ENCODE peak calls at places on chromosomes 3 and 15, in five cellular contexts. I is HepG2, Q is fibroblast of lung, M is hepatocyte, T is PC-3. L is an unnamed sample.
A peak's percentile ranks its signal among the peaks of the same experiment; 100 is the strongest.

GRCh38 chr3:64368163-64369025 is 143.1 kb upstream of the PRICKLE2 start:
- DNase-seq in Q (no peak), T (no peak), I (no peak), M (peak; percentile 26), L (no peak)

GRCh38 chr3:135057996-135058395 is 262.9 kb downstream of the EPHB1 start:
- DNase-seq in I (no peak), T (no peak), Q (no peak), M (no peak), L (no peak)

GRCh38 chr15:38894260-38894948 is 329.8 kb upstream of the RASGRP1 start:
- DNase-seq in T (peak; percentile 75), M (no peak), I (no peak), Q (peak; percentile 92), L (peak; percentile 66)

GRCh38 chr3:156161172-156161571 is 40.8 kb downstream of the KCNAB1 start:
- DNase-seq in T (peak; percentile 74), I (no peak), M (peak; percentile 30), Q (peak; percentile 40), L (no peak)

GRCh38 chr3:58471025-58471887 is 20.6 kb upstream of the KCTD6 start:
- DNase-seq in Q (peak; percentile 85), T (peak; percentile 97), I (peak; percentile 95), M (peak; percentile 82), L (peak; percentile 90)

GRCh38 chr15:36831915-36832310 is 252.5 kb downstream of the CDIN1 start:
- DNase-seq in T (peak; percentile 61), I (no peak), Q (peak; percentile 10), M (no peak), L (peak; percentile 44)

GRCh38 chr3:15451468-15452113 is 24.2 kb downstream of the EAF1 start:
- DNase-seq in T (no peak), I (no peak), Q (no peak), M (no peak), L (no peak)

GRCh38 chr15:59933607-59934006 is 70.5 kb upstream of the FOXB1 start:
- DNase-seq in I (no peak), Q (no peak), T (peak; percentile 44), M (no peak), L (no peak)

GRCh38 chr3:11495948-11496557 is 147.7 kb downstream of the VGLL4 start:
- DNase-seq in T (no peak), I (no peak), Q (no peak), M (no peak), L (no peak)

GRCh38 chr3:77362936-77363335 is 323.0 kb downstream of the ROBO2 start:
- DNase-seq in I (no peak), Q (no peak), T (no peak), M (no peak), L (no peak)

GRCh38 chr3:190739726-190740230 is 122.7 kb downstream of the GMNC start:
- DNase-seq in T (no peak), M (no peak), I (no peak), Q (peak; percentile 16), L (no peak)

GRCh38 chr3:185929192-185930151 is 8.3 kb downstream of the TRA2B start:
- DNase-seq in T (no peak), Q (no peak), I (no peak), M (no peak), L (peak; percentile 52)

GRCh38 chr3:56591256-56591655 is 34.3 kb downstream of the CCDC66 start:
- DNase-seq in Q (peak; percentile 56), T (no peak), I (no peak), M (no peak), L (no peak)

GRCh38 chr3:38084019-38084968 is 45.3 kb downstream of the DLEC1 start:
- DNase-seq in Q (peak; percentile 23), T (peak; percentile 62), I (peak; percentile 12), M (peak; percentile 37), L (no peak)

GRCh38 chr15:36596915-36597314 is 17.5 kb downstream of the CDIN1 start:
- DNase-seq in T (peak; percentile 62), I (no peak), Q (no peak), M (no peak), L (no peak)

GRCh38 chr3:183485585-183485984 is 57.2 kb upstream of the MCF2L2 start:
- DNase-seq in I (no peak), Q (no peak), T (no peak), M (no peak), L (no peak)

GRCh38 chr15:53739187-53739586 is 20.3 kb downstream of the WDR72 start:
- DNase-seq in M (no peak), T (no peak), I (no peak), Q (no peak), L (no peak)
- H3K4me3 ChIP-seq in M (no peak overlapping the region), T (no peak overlapping the region), I (no peak overlapping the region), Q (no peak overlapping the region), L (no peak overlapping the region)

GRCh38 chr15:34043813-34044212 is 4.8 kb upstream of the AVEN start:
- DNase-seq in Q (no peak), T (no peak), I (no peak), M (no peak), L (no peak)

GRCh38 chr15:34047893-34048775 is 9.1 kb upstream of the AVEN start:
- DNase-seq in M (no peak), I (no peak), T (no peak), Q (no peak), L (no peak)

GRCh38 chr15:34043391-34043790 is 4.4 kb upstream of the AVEN start:
- DNase-seq in T (no peak), I (no peak), Q (no peak), M (no peak), L (no peak)

GRCh38 chr15:34046471-34047145 is 7.6 kb upstream of the AVEN start:
- DNase-seq in Q (no peak), T (no peak), M (no peak), I (no peak), L (no peak)

GRCh38 chr15:34049096-34049495 is 10.1 kb upstream of the AVEN start:
- DNase-seq in M (peak; percentile 25), I (no peak), Q (peak; percentile 84), T (peak; percentile 66), L (peak; percentile 50)
- TF ChIP-seq EZH2 in M (no peak), I (no peak), Q (no peak), T (no peak), L (no peak)

DNA sequence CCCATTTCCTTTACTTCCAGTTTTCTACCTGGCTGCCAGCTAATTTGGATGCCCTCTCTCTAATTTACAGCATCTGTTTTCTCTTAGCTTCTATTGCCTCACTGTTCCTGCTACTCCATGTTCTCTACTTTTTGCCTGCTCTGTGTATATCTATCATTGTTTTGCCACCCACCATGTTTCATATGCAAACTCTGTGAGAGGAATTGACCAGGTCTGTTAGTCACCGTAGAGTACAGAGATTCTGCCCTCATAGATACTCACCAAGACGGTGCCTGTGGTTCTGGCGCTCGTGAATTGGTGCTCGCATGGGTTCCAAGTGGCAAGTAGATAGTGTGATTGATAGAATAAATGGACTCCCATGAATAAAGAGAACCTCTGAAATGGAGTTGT is 288.8 kb downstream of the CNTN6 start:
- DNase-seq in M (no peak), Q (no peak), T (no peak), I (no peak), L (no peak)
- H3K4me3 ChIP-seq in M (no peak overlapping the region), Q (no peak overlapping the region), T (no peak overlapping the region), I (no peak overlapping the region), L (no peak overlapping the region)

GRCh38 chr15:96367436-96368200 is 37.1 kb downstream of the NR2F2 start:
- DNase-seq in M (no peak), Q (no peak), I (no peak), T (no peak), L (no peak)
- TF ChIP-seq EZH2 in M (peak; percentile 93), Q (no peak), I (no peak), T (no peak), L (peak; percentile 97)

GRCh38 chr15:96331141-96331941 is 841 bp downstream of the NR2F2 start:
- DNase-seq in T (peak; percentile 31), I (no peak), Q (peak; percentile 71), M (peak; percentile 75), L (no peak)

GRCh38 chr15:96334017-96334704 is 3.7 kb downstream of the NR2F2 start:
- DNase-seq in M (no peak), I (no peak), T (peak; percentile 17), Q (no peak), L (no peak)

GRCh38 chr15:96333194-96334016 is 2.9 kb downstream of the NR2F2 start:
- DNase-seq in I (no peak), M (peak; percentile 54), Q (peak; percentile 75), T (peak; percentile 19), L (no peak)

GRCh38 chr15:96331942-96332853 is 1.7 kb downstream of the NR2F2 start:
- DNase-seq in Q (peak; percentile 44), I (no peak), M (peak; percentile 67), T (peak; percentile 49), L (no peak)

DNA sequence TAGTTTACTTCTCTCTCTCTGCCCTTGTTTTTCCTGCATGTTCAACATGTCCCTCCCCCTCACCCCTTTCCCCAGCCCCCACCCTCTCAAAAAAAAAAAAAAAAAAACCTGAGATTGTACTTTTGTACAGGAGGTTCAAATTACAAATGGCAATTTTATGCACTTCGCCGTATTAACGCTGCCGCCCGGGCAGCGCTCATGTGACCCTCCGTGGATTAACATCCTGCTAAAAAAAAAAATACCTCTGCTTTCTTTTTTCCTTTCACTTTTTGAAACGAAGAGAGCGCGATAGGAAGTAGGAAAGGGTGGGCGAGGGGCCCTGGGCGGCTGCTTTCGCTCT is 2.3 kb downstream of the NR2F2 start:
- DNase-seq in T (peak; percentile 38), I (no peak), Q (peak; percentile 50), M (no peak), L (no peak)
- H3K4me3 ChIP-seq in T (peak overlapping the region; percentile 89), I (peak overlapping the region; percentile 94), Q (peak overlapping the region; percentile 96), M (peak overlapping the region; percentile 61), L (peak overlapping the region; percentile 67)

GRCh38 chr15:65355173-65355982 is 22.4 kb downstream of the IGDCC3 start:
- DNase-seq in M (peak; percentile 40), T (no peak), I (peak; percentile 29), Q (no peak), L (no peak)
- TF ChIP-seq EZH2 in M (no peak), T (no peak), I (no peak), Q (peak; percentile 23), L (no peak)

GRCh38 chr3:18499256-18499655 is 74.1 kb upstream of the SATB1 start:
- DNase-seq in M (no peak), I (no peak), T (no peak), Q (no peak), L (peak; percentile 37)
- H3K4me3 ChIP-seq in M (no peak overlapping the region), I (no peak overlapping the region), T (no peak overlapping the region), Q (no peak overlapping the region), L (no peak overlapping the region)

GRCh38 chr3:120285508-120285841 is 453 bp upstream of the GPR156 start:
- DNase-seq in Q (no peak), M (no peak), I (no peak), T (no peak), L (no peak)
- TF ChIP-seq EZH2 in Q (no peak), M (no peak), I (no peak), T (no peak), L (no peak)

L was measured in mammary epithelial cell.